ENCODE peak calls at places on chromosomes 11 and 22, in nine cellular contexts. M, G, T, N, S, B, C, O and Y are unnamed samples. For H3K27me3 and H3K36me3, the result is how much of the 10 kb centered on the place peaks cover.

GRCh38 chr22:46681010-46681409 is 57.0 kb downstream of the CERK start:
- DNase-seq in T (no peak), O (no peak), M (no peak), B (no peak), G (no peak), S (no peak), C (no peak), N (no peak), Y (no peak)

GRCh38 chr22:46091277-46091977 is 58.9 kb upstream of the PPARA start:
- DNase-seq in O (no peak), B (no peak), S (no peak), N (no peak), M (no peak), G (no peak), C (no peak), T (no peak), Y (no peak)

GRCh38 chr11:100205926-100206325 is 481.2 kb upstream of the ARHGAP42 start:
- DNase-seq in T (no peak), M (no peak), S (no peak), N (no peak), C (no peak), O (no peak), B (no peak), G (no peak), Y (no peak)

GRCh38 chr11:108394744-108395284 is 72.5 kb downstream of the C11orf65 start:
- DNase-seq in G (no peak), N (no peak), O (no peak), B (no peak), S (no peak), T (no peak), C (no peak), M (no peak), Y (no peak)

GRCh38 chr11:2886191-2886894 is 768 bp upstream of the CDKN1C start:
- DNase-seq in O (no peak), M (no peak), S (peak), N (no peak), B (no peak), C (no peak), T (no peak), G (peak), Y (no peak)

GRCh38 chr11:3967695-3968094 is 112.2 kb downstream of the STIM1 start:
- DNase-seq in G (peak), B (peak), T (no peak), M (no peak), O (no peak), S (no peak), N (no peak), C (no peak), Y (no peak)

GRCh38 chr11:114129699-114130659 is 70.5 kb downstream of the ZBTB16 start:
- DNase-seq in G (peak), O (no peak), C (no peak), S (no peak), M (no peak), N (no peak), T (no peak), B (peak), Y (no peak)

GRCh38 chr11:18319914-18320313 is 2.0 kb downstream of the HPS5 start:
- DNase-seq in B (no peak), N (no peak), O (no peak), G (no peak), M (no peak), T (no peak), C (no peak), S (no peak), Y (no peak)

GRCh38 chr22:26845016-26845728 is 187.8 kb downstream of the MIAT start:
- DNase-seq in G (no peak), O (no peak), T (no peak), N (no peak), B (no peak), S (peak), C (no peak), M (no peak), Y (no peak)

GRCh38 chr11:74681686-74682651 is 49.3 kb downstream of the CHRDL2 start:
- DNase-seq in T (no peak), C (no peak), M (no peak), G (no peak), N (no peak), B (peak), S (peak), O (no peak), Y (no peak)

GRCh38 chr11:1576825-1577224 is 4.8 kb upstream of the DUSP8 start:
- DNase-seq in S (no peak), G (no peak), C (no peak), B (no peak), O (no peak), M (no peak), N (no peak), T (no peak), Y (no peak)

GRCh38 chr22:26949193-26949592 is 291.8 kb downstream of the MIAT start:
- DNase-seq in O (no peak), C (no peak), N (no peak), T (no peak), G (peak), S (peak), M (no peak), B (no peak), Y (no peak)

GRCh38 chr11:117876341-117877119 is at the start of gene FXYD6:
- DNase-seq in N (no peak), S (peak), T (no peak), C (no peak), B (no peak), O (peak), M (peak), G (peak), Y (no peak)

GRCh38 chr11:67312187-67313021 is 9.1 kb downstream of the SSH3 start:
- DNase-seq in S (no peak), M (peak), G (no peak), B (no peak), T (no peak), C (no peak), O (peak), N (peak), Y (peak)

GRCh38 chr11:117641008-117641915 is 155.8 kb downstream of the DSCAML1 start:
- DNase-seq in T (no peak), N (no peak), O (no peak), M (no peak), B (no peak), C (no peak), S (no peak), G (no peak), Y (no peak)

GRCh38 chr11:69008774-69009440 is 4.1 kb downstream of the MRGPRF start:
- DNase-seq in M (no peak), O (peak), N (no peak), B (peak), G (no peak), S (peak), C (peak), T (peak), Y (no peak)

GRCh38 chr11:10302744-10303557 is 1.9 kb upstream of the ADM start:
- DNase-seq in M (no peak), B (peak), O (peak), S (peak), N (peak), C (peak), T (peak), G (peak), Y (peak)

GRCh38 chr11:125886997-125887372 is 483 bp upstream of the HYLS1 start:
- DNase-seq in G (no peak), T (no peak), M (no peak), N (peak), B (peak), O (peak), S (peak), C (peak), Y (no peak)

GRCh38 chr11:75775056-75775455 is 6.5 kb downstream of the DGAT2 start:
- DNase-seq in C (no peak), M (no peak), O (no peak), T (no peak), G (peak), S (peak), B (no peak), N (no peak), Y (no peak)

GRCh38 chr11:119788911-119789560 is 60.0 kb upstream of the NECTIN1 start:
- DNase-seq in G (no peak), B (no peak), S (no peak), M (no peak), N (no peak), T (no peak), C (no peak), O (no peak), Y (no peak)

GRCh38 chr11:119790476-119790875 is 61.5 kb upstream of the NECTIN1 start:
- DNase-seq in N (no peak), O (no peak), M (no peak), C (no peak), S (peak), G (no peak), T (no peak), B (no peak), Y (no peak)

GRCh38 chr11:119791701-119792151 is 62.7 kb upstream of the NECTIN1 start:
- DNase-seq in N (no peak), O (no peak), M (no peak), B (no peak), S (peak), G (peak), C (no peak), T (no peak), Y (no peak)

GRCh38 chr11:119789766-119790407 is 60.9 kb upstream of the NECTIN1 start:
- DNase-seq in C (no peak), T (no peak), N (no peak), B (no peak), S (no peak), M (no peak), G (no peak), O (no peak), Y (no peak)

GRCh38 chr11:119791047-119791446 is 62.0 kb upstream of the NECTIN1 start:
- DNase-seq in N (no peak), T (no peak), S (peak), M (no peak), G (peak), C (no peak), B (no peak), O (no peak), Y (no peak)
- H3K27me3 ChIP-seq in N (under half), T (under half), S (under half), M (under half), G (under half), C (under half), B (under half), O (under half), Y (under half)

GRCh38 chr11:85961930-85962363 is 106.8 kb downstream of the CCDC83 start:
- DNase-seq in S (no peak), C (no peak), M (no peak), O (no peak), B (no peak), T (no peak), N (no peak), G (no peak), Y (no peak)

GRCh38 chr11:85970593-85970992 is 98.3 kb downstream of the PICALM start:
- DNase-seq in M (no peak), C (no peak), S (no peak), O (no peak), N (no peak), B (no peak), G (no peak), T (no peak), Y (no peak)

GRCh38 chr11:85965202-85965601 is 103.7 kb downstream of the PICALM start:
- DNase-seq in O (no peak), S (no peak), N (no peak), C (no peak), G (no peak), T (no peak), M (no peak), B (no peak), Y (no peak)

GRCh38 chr11:85967457-85967856 is 101.4 kb downstream of the PICALM start:
- DNase-seq in S (no peak), M (no peak), G (no peak), C (no peak), B (no peak), O (no peak), N (no peak), T (no peak), Y (no peak)
- H3K36me3 ChIP-seq in S (half or more), M (under half), G (under half), C (half or more), B (half or more), O (under half), N (under half), T (under half), Y (under half)

DNA sequence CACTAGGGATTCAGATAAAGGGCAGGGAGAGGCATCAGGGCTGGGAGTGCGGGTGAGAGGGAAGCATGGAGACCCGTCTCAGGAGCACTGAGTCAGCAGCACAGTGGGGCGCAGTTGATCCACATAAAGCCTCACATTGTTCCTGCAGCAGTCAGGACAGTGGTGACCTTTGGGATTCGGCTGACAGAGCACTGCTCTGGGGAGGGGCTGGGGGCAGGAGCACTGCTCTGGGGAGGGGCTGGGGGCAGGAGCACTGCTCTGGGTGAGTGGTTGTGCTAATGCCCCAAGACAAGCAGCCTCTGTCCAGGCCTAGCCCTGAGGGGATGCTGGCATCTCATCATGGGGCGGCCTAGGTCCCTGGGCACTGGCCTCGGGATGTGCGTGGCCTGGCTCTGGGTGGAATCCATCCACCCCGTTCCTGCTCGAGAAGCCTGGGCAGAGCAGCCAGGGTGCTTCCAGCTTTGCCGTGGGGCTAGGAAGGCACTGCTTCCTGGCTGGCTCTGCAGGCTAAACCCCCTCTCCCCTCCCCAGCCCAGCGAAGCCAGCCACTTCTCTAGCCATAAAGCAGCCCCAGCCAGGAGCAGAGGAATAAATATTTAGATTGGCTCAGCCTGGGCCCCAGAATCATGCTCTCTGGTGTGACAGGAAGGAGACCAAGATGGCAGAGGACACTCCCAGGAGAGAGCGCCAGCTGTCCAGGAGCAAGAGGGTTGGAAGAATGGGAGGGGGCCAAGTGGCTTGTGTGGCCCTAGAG is 7.3 kb downstream of the OAF start:
- DNase-seq in N (no peak), C (no peak), S (no peak), M (no peak), B (no peak), O (no peak), G (peak), T (no peak), Y (no peak)
- H3K27me3 ChIP-seq in N (under half), C (under half), S (half or more), M (under half), B (under half), O (under half), G (half or more), T (under half), Y (under half)

GRCh38 chr11:9138612-9139579 is 47.5 kb upstream of the SCUBE2 start:
- DNase-seq in B (peak), S (no peak), N (peak), T (peak), G (no peak), O (peak), C (peak), M (no peak), Y (no peak)
- H3K36me3 ChIP-seq in B (under half), S (half or more), N (under half), T (under half), G (under half), O (under half), C (half or more), M (under half), Y (under half)

GRCh38 chr11:88508808-88509581 is 171.5 kb upstream of the CTSC start:
- DNase-seq in N (no peak), B (no peak), G (peak), C (no peak), M (no peak), S (peak), T (no peak), O (peak), Y (no peak)
- H3K27me3 ChIP-seq in N (under half), B (under half), G (under half), C (under half), M (under half), S (under half), T (under half), O (under half), Y (under half)